ENCODE peak calls at places on chromosomes 6 and 20, in six cellular contexts. L is left ventricle myocardium inferior; N is stimulated activated CD8-positive, alpha-beta memory T cell treated with anti-CD3 and anti-CD28 coated beads, Interleukin-15, amount 100 ng/mL, for 24 hours; J is activated T-cell treated with anti-CD3 and anti-CD28 coated beads for 24 hours; G is aorta; R is NCI-H2081. S is an unnamed sample.

GRCh38 chr6:85460951-85461805 is 11.3 kb downstream of the NT5E start:
- DNase-seq in L (no peak), N (no peak), J (no peak), G (no peak), R (no peak), S (peak)

GRCh38 chr20:2238601-2239000 is 57.2 kb upstream of the TGM3 start:
- DNase-seq in L (no peak), N (no peak), J (no peak), G (no peak), R (no peak), S (no peak)

GRCh38 chr6:108157234-108157971 is 8.4 kb upstream of the NR2E1 start:
- DNase-seq in L (no peak), N (no peak), J (no peak), G (no peak), R (no peak), S (no peak)

GRCh38 chr20:58690851-58691250 is 1.7 kb upstream of the NPEPL1 start:
- DNase-seq in L (peak), N (no peak), J (no peak), G (no peak), R (no peak), S (no peak)

GRCh38 chr6:25013249-25013648 is 77.5 kb upstream of the RIPOR2 start:
- DNase-seq in L (no peak), N (no peak), J (no peak), G (no peak), R (no peak), S (no peak)

GRCh38 chr20:1894951-1895673 is at the start of gene SIRPA:
- DNase-seq in L (peak), N (no peak), J (no peak), G (peak), R (peak), S (peak)

GRCh38 chr6:26140254-26140966 is 53.2 kb downstream of the HFE start:
- DNase-seq in L (no peak), N (no peak), J (no peak), G (no peak), R (no peak), S (no peak)

GRCh38 chr6:125839471-125839870 is 48.7 kb downstream of the NCOA7 start:
- DNase-seq in L (no peak), N (no peak), J (no peak), G (no peak), R (peak), S (no peak)

GRCh38 chr6:149935246-149935645 is 6.6 kb upstream of the ULBP2 start:
- DNase-seq in L (no peak), N (no peak), J (no peak), G (no peak), R (no peak), S (peak)

GRCh38 chr6:134491473-134491872 is 173.6 kb upstream of the SGK1 start:
- DNase-seq in L (no peak), N (no peak), J (no peak), G (no peak), R (no peak), S (no peak)

GRCh38 chr6:118968416-118968815 is 33.5 kb upstream of the MCM9 start:
- DNase-seq in L (no peak), N (no peak), J (no peak), G (no peak), R (no peak), S (peak)

GRCh38 chr20:54093423-54094267 is 23.3 kb upstream of the BCAS1 start:
- DNase-seq in L (no peak), N (no peak), J (no peak), G (no peak), R (peak), S (no peak)

S was measured in EL.